ENCODE peak calls at places on chromosomes 3 and 15, in seven cellular contexts. U is iris pigment epithelial cell; Q is kidney epithelial cell; G is activated naive CD8-positive, alpha-beta T cell treated with anti-CD3 and anti-CD28 coated beads, Interleukin-2, amount 50 U/mL, for 24 hours; N is breast epithelium; K is ovary; B is putamen. W is an unnamed sample.

GRCh38 chr3:47315069-47315647 is 32.4 kb downstream of the KLHL18 start:
- DNase-seq in K (no peak), B (peak), N (no peak), G (no peak), U (peak), Q (no peak), W (peak)

GRCh38 chr3:12463686-12464085 is 20.6 kb upstream of the TSEN2 start:
- DNase-seq in U (no peak), K (no peak), B (no peak), Q (no peak), G (no peak), N (no peak), W (no peak)

GRCh38 chr15:76439542-76439941 is 103.0 kb downstream of the ISL2 start:
- DNase-seq in Q (no peak), K (no peak), U (no peak), N (no peak), G (no peak), B (no peak), W (no peak)

GRCh38 chr3:52881834-52882233 is 15.5 kb downstream of the STIMATE start:
- DNase-seq in U (no peak), N (no peak), K (no peak), B (no peak), Q (no peak), G (no peak), W (no peak)

GRCh38 chr15:33068007-33068441 is 126.5 kb downstream of the FMN1 start:
- DNase-seq in Q (no peak), N (peak), K (no peak), G (peak), U (no peak), B (peak), W (no peak)

GRCh38 chr3:190811775-190812480 is 50.6 kb downstream of the GMNC start:
- DNase-seq in K (no peak), Q (peak), B (peak), G (no peak), N (no peak), U (peak), W (peak)

GRCh38 chr3:7875858-7876442 is 625.7 kb upstream of the LMCD1 start:
- DNase-seq in B (no peak), Q (peak), N (no peak), U (peak), G (no peak), K (no peak), W (peak)

GRCh38 chr3:4497884-4498283 is 4.7 kb downstream of the ITPR1 start:
- DNase-seq in K (no peak), N (no peak), B (no peak), Q (no peak), U (no peak), G (no peak), W (no peak)